ENCODE peak calls at places on chromosomes 7 and 10, in seven cellular contexts. M is GM04504, Q is Right ventricle myocardium superior, X is NCI-H1092, N is HFFc6, H is A549, G is HS-27A. Y is an unnamed sample.

GRCh38 chr10:101938316-101939272 is 95.0 kb upstream of the KCNIP2 start:
- DNase-seq in M (peak), Q (no peak), X (no peak), N (peak), H (peak), G (no peak), Y (no peak)

GRCh38 chr10:71594934-71595571 is 124.5 kb downstream of the C10orf105 start:
- DNase-seq in M (no peak), Q (no peak), X (no peak), N (no peak), H (no peak), G (no peak), Y (no peak)

GRCh38 chr10:131445623-131446022 is 134.1 kb upstream of the TCERG1L start:
- DNase-seq in M (no peak), Q (no peak), X (no peak), N (no peak), H (no peak), G (no peak), Y (no peak)

GRCh38 chr7:55339033-55339995 is 25.8 kb upstream of the LANCL2 start:
- DNase-seq in M (no peak), Q (no peak), X (no peak), N (no peak), H (no peak), G (no peak), Y (no peak)

GRCh38 chr10:4678023-4678950 is 147.7 kb upstream of the AKR1E2 start:
- DNase-seq in M (no peak), Q (no peak), X (no peak), N (peak), H (peak), G (no peak), Y (no peak)

GRCh38 chr7:29000346-29000745 is 42.2 kb upstream of the TRIL start:
- DNase-seq in M (no peak), Q (no peak), X (no peak), N (no peak), H (no peak), G (no peak), Y (no peak)

GRCh38 chr7:49778731-49779270 is 5.4 kb downstream of the VWC2 start:
- DNase-seq in M (no peak), Q (no peak), X (no peak), N (no peak), H (no peak), G (no peak), Y (no peak)

GRCh38 chr7:140672382-140673062 is at the start of gene ADCK2:
- DNase-seq in M (no peak), Q (peak), X (peak), N (no peak), H (peak), G (no peak), Y (no peak)

GRCh38 chr7:36863901-36864701 is 139.8 kb upstream of the AOAH start:
- DNase-seq in M (no peak), Q (no peak), X (no peak), N (no peak), H (no peak), G (no peak), Y (peak)

GRCh38 chr10:1368772-1369171 is 312.6 kb downstream of the WDR37 start:
- DNase-seq in M (no peak), Q (no peak), X (no peak), N (no peak), H (peak), G (peak), Y (no peak)

GRCh38 chr10:77451886-77452285 is 185.7 kb downstream of the KCNMA1 start:
- DNase-seq in M (no peak), Q (no peak), X (no peak), N (no peak), H (no peak), G (no peak), Y (no peak)

GRCh38 chr10:28730031-28730778 is 52.9 kb downstream of the BAMBI start:
- DNase-seq in M (no peak), Q (no peak), X (no peak), N (peak), H (no peak), G (peak), Y (no peak)

GRCh38 chr7:98105942-98106544 is 619 bp upstream of the LMTK2 start:
- DNase-seq in M (no peak), Q (no peak), X (no peak), N (no peak), H (no peak), G (no peak), Y (no peak)

GRCh38 chr7:155803418-155804376 is 8.6 kb downstream of the SHH start:
- DNase-seq in M (no peak), Q (no peak), X (no peak), N (no peak), H (peak), G (no peak), Y (peak)

GRCh38 chr10:87842776-87843497 is 20.4 kb downstream of the KLLN start:
- DNase-seq in M (no peak), Q (no peak), X (no peak), N (peak), H (peak), G (no peak), Y (no peak)

GRCh38 chr7:112986256-112987031 is 100.2 kb downstream of the GPR85 start:
- DNase-seq in M (peak), Q (no peak), X (no peak), N (peak), H (no peak), G (no peak), Y (no peak)

GRCh38 chr7:120400806-120401455 is 128.0 kb downstream of the KCND2 start:
- DNase-seq in M (no peak), Q (no peak), X (no peak), N (no peak), H (no peak), G (no peak), Y (no peak)

GRCh38 chr10:93452143-93452542 is 30.0 kb downstream of the MYOF start:
- DNase-seq in M (no peak), Q (no peak), X (no peak), N (no peak), H (no peak), G (no peak), Y (no peak)

GRCh38 chr10:132955479-132955878 is 13.1 kb upstream of the CFAP46 start:
- DNase-seq in M (no peak), Q (no peak), X (no peak), N (no peak), H (no peak), G (no peak), Y (no peak)

GRCh38 chr7:36439624-36440023 is 50.0 kb downstream of the ANLN start:
- DNase-seq in M (no peak), Q (no peak), X (no peak), N (no peak), H (no peak), G (no peak), Y (no peak)

GRCh38 chr10:131638049-131638448 is 262.8 kb upstream of the PPP2R2D start:
- DNase-seq in M (no peak), Q (no peak), X (no peak), N (no peak), H (no peak), G (no peak), Y (no peak)

GRCh38 chr10:79942261-79943185 is 6.4 kb downstream of the SFTPD start:
- DNase-seq in M (no peak), Q (no peak), X (no peak), N (no peak), H (no peak), G (no peak), Y (no peak)

GRCh38 chr10:23399701-23400144 is 39.2 kb upstream of the OTUD1 start:
- DNase-seq in M (peak), Q (peak), X (no peak), N (peak), H (peak), G (peak), Y (no peak)

GRCh38 chr10:132691711-132692153 is 94.2 kb downstream of the NKX6-2 start:
- DNase-seq in M (no peak), Q (peak), X (no peak), N (no peak), H (no peak), G (no peak), Y (no peak)

Y was measured in CD8-positive, alpha-beta memory T cell.